ENCODE peak calls at places on chromosome 2, in eight cellular contexts. Y is naive thymus-derived CD4-positive, alpha-beta T cell; R is Right ventricle myocardium superior; X is activated T-cell treated with anti-CD3 and anti-CD28 coated beads, Interleukin-2, amount 50 U/mL, for 1 hour; M is brain pericyte; S is EL; V is neuronal stem cell; N is GM04504. A is an unnamed sample.

GRCh38 chr2:196249860-196250259 is 78.5 kb upstream of the STK17B start:
- DNase-seq in Y (no peak), R (no peak), X (no peak), M (no peak), S (peak), V (no peak), N (no peak), A (no peak)

GRCh38 chr2:79011485-79011884 is 14.0 kb upstream of the REG3G start:
- DNase-seq in Y (no peak), R (no peak), X (no peak), M (no peak), S (no peak), V (no peak), N (no peak), A (no peak)

GRCh38 chr2:164960159-164960558 is 4.8 kb upstream of the SLC38A11 start:
- DNase-seq in Y (no peak), R (no peak), X (no peak), M (no peak), S (no peak), V (no peak), N (no peak), A (no peak)

GRCh38 chr2:37768491-37768925 is 97.1 kb upstream of the CDC42EP3 start:
- DNase-seq in Y (no peak), R (no peak), X (no peak), M (peak), S (peak), V (no peak), N (peak), A (peak)

GRCh38 chr2:70921839-70922590 is 13.7 kb upstream of the ATP6V1B1 start:
- DNase-seq in Y (no peak), R (no peak), X (no peak), M (no peak), S (peak), V (no peak), N (no peak), A (no peak)

GRCh38 chr2:196183172-196183473 is 11.7 kb upstream of the STK17B start:
- DNase-seq in Y (no peak), R (no peak), X (no peak), M (no peak), S (no peak), V (no peak), N (no peak), A (no peak)

GRCh38 chr2:190069936-190070696 is 7.6 kb upstream of the MSTN start:
- DNase-seq in Y (peak), R (no peak), X (no peak), M (no peak), S (peak), V (peak), N (peak), A (peak)

GRCh38 chr2:27627963-27628766 is 647 bp downstream of the CCDC121 start:
- DNase-seq in Y (no peak), R (no peak), X (no peak), M (no peak), S (peak), V (no peak), N (peak), A (peak)

GRCh38 chr2:101479328-101479727 is 4.4 kb upstream of the RFX8 start:
- DNase-seq in Y (no peak), R (no peak), X (no peak), M (no peak), S (no peak), V (peak), N (no peak), A (no peak)

GRCh38 chr2:138846216-138846821 is 66.1 kb upstream of the NXPH2 start:
- DNase-seq in Y (no peak), R (no peak), X (no peak), M (no peak), S (peak), V (no peak), N (no peak), A (no peak)

GRCh38 chr2:45651415-45652089 is at the start of gene PRKCE:
- DNase-seq in Y (peak), R (peak), X (peak), M (no peak), S (peak), V (no peak), N (no peak), A (no peak)

GRCh38 chr2:69791045-69791444 is 38.4 kb upstream of the GMCL1 start:
- DNase-seq in Y (no peak), R (no peak), X (no peak), M (no peak), S (peak), V (no peak), N (no peak), A (no peak)

GRCh38 chr2:30862054-30862651 is 54.9 kb upstream of the CAPN13 start:
- DNase-seq in Y (no peak), R (peak), X (peak), M (peak), S (peak), V (peak), N (peak), A (peak)

GRCh38 chr2:150621800-150622199 is 134.3 kb upstream of the RND3 start:
- DNase-seq in Y (no peak), R (no peak), X (no peak), M (no peak), S (peak), V (no peak), N (peak), A (no peak)

GRCh38 chr2:47011696-47012095 is 96.1 kb upstream of the MCFD2 start:
- DNase-seq in Y (no peak), R (no peak), X (no peak), M (no peak), S (no peak), V (no peak), N (no peak), A (no peak)

GRCh38 chr2:152924722-152925121 is 206.3 kb downstream of the ARL6IP6 start:
- DNase-seq in Y (no peak), R (no peak), X (no peak), M (no peak), S (no peak), V (no peak), N (no peak), A (no peak)

GRCh38 chr2:240997141-240997855 is 1.1 kb upstream of the SNED1 start:
- DNase-seq in Y (no peak), R (peak), X (peak), M (peak), S (no peak), V (no peak), N (no peak), A (no peak)

GRCh38 chr2:187867165-187867564 is 312.9 kb upstream of the TFPI start:
- DNase-seq in Y (no peak), R (no peak), X (no peak), M (no peak), S (no peak), V (no peak), N (no peak), A (no peak)

GRCh38 chr2:163419000-163419575 is 316.7 kb downstream of the FIGN start:
- DNase-seq in Y (no peak), R (no peak), X (no peak), M (no peak), S (no peak), V (no peak), N (no peak), A (no peak)

GRCh38 chr2:86223682-86224560 is 24.7 kb downstream of the MRPL35 start:
- DNase-seq in Y (no peak), R (no peak), X (no peak), M (no peak), S (peak), V (no peak), N (no peak), A (no peak)

GRCh38 chr2:169478339-169478738 is 955 bp upstream of the BBS5 start:
- DNase-seq in Y (no peak), R (no peak), X (no peak), M (no peak), S (peak), V (no peak), N (no peak), A (no peak)

GRCh38 chr2:207561386-207562080 is 31.8 kb downstream of the CREB1 start:
- DNase-seq in Y (no peak), R (no peak), X (no peak), M (no peak), S (peak), V (no peak), N (no peak), A (no peak)

GRCh38 chr2:6452702-6453481 is 412.8 kb downstream of the CMPK2 start:
- DNase-seq in Y (no peak), R (no peak), X (no peak), M (no peak), S (peak), V (no peak), N (no peak), A (no peak)